ENCODE peak calls at places on chromosomes 13 and 19, in four cellular contexts. One of them, this sample, is unnamed.

GRCh38 chr13:25806304-25806974 is 245.4 kb downstream of the SHISA2 start:
- DNase-seq in K562: no peak
- DNase-seq in HEK293T: no peak
- DNase-seq in HepG2: no peak
- DNase-seq in this sample: no peak

GRCh38 chr19:19513671-19514070 is 1.7 kb downstream of the TSSK6 start:
- DNase-seq in K562: no peak
- DNase-seq in HEK293T: no peak
- DNase-seq in HepG2: no peak
- DNase-seq in this sample: no peak

GRCh38 chr19:18711893-18712292 is 28.4 kb downstream of the CRTC1 start:
- DNase-seq in K562: no peak
- DNase-seq in HEK293T: no peak
- DNase-seq in HepG2: no peak
- DNase-seq in this sample: no peak

GRCh38 chr13:23469901-23470525 is 36.5 kb upstream of the SACS start:
- DNase-seq in K562: no peak
- DNase-seq in HEK293T: no peak
- DNase-seq in HepG2: no peak
- DNase-seq in this sample: no peak

GRCh38 chr19:35023428-35023827 is 6.8 kb upstream of the SCN1B start:
- DNase-seq in K562: no peak
- DNase-seq in HEK293T: no peak
- DNase-seq in HepG2: no peak
- DNase-seq in this sample: no peak

GRCh38 chr13:101757446-101758039 is 305.1 kb downstream of the ITGBL1 start:
- DNase-seq in K562: no peak
- DNase-seq in HEK293T: peak
- DNase-seq in HepG2: no peak
- DNase-seq in this sample: no peak

GRCh38 chr13:20851844-20852402 is 50.6 kb downstream of the XPO4 start:
- DNase-seq in K562: no peak
- DNase-seq in HEK293T: no peak
- DNase-seq in HepG2: no peak
- DNase-seq in this sample: no peak

GRCh38 chr19:2547721-2548120 is 71.8 kb downstream of the GADD45B start:
- DNase-seq in K562: no peak
- DNase-seq in HEK293T: no peak
- DNase-seq in HepG2: no peak
- DNase-seq in this sample: no peak

GRCh38 chr13:93673885-93674284 is 447.3 kb downstream of the GPC6 start:
- DNase-seq in K562: no peak
- DNase-seq in HEK293T: no peak
- DNase-seq in HepG2: no peak
- DNase-seq in this sample: no peak

GRCh38 chr19:2561895-2562294 is 86.0 kb downstream of the GADD45B start:
- DNase-seq in K562: no peak
- DNase-seq in HEK293T: no peak
- DNase-seq in HepG2: no peak
- DNase-seq in this sample: no peak

GRCh38 chr19:17076539-17076919 is 952 bp downstream of the MYO9B start:
- DNase-seq in K562: peak
- DNase-seq in HEK293T: no peak
- DNase-seq in HepG2: no peak
- DNase-seq in this sample: no peak

GRCh38 chr19:16594681-16595091 is 22.5 kb upstream of the SLC35E1 start:
- DNase-seq in K562: no peak
- DNase-seq in HEK293T: no peak
- DNase-seq in HepG2: no peak
- DNase-seq in this sample: no peak

GRCh38 chr19:28980236-28980868 is 232.6 kb downstream of the UQCRFS1 start:
- DNase-seq in K562: no peak
- DNase-seq in HEK293T: no peak
- DNase-seq in HepG2: no peak
- DNase-seq in this sample: peak
- TF ChIP-seq ELF4 in K562: no peak
- TF ChIP-seq ELF4 in HEK293T: no peak
- TF ChIP-seq ELF4 in HepG2: no peak
- TF ChIP-seq ELF4 in this sample: no peak

GRCh38 chr19:7069904-7070226 is 362 bp downstream of the ZNF557 start:
- DNase-seq in K562: no peak
- DNase-seq in HEK293T: no peak
- DNase-seq in HepG2: no peak
- DNase-seq in this sample: no peak
- TF ChIP-seq ELF4 in K562: no peak
- TF ChIP-seq ELF4 in HEK293T: no peak
- TF ChIP-seq ELF4 in HepG2: no peak
- TF ChIP-seq ELF4 in this sample: no peak

DNA sequence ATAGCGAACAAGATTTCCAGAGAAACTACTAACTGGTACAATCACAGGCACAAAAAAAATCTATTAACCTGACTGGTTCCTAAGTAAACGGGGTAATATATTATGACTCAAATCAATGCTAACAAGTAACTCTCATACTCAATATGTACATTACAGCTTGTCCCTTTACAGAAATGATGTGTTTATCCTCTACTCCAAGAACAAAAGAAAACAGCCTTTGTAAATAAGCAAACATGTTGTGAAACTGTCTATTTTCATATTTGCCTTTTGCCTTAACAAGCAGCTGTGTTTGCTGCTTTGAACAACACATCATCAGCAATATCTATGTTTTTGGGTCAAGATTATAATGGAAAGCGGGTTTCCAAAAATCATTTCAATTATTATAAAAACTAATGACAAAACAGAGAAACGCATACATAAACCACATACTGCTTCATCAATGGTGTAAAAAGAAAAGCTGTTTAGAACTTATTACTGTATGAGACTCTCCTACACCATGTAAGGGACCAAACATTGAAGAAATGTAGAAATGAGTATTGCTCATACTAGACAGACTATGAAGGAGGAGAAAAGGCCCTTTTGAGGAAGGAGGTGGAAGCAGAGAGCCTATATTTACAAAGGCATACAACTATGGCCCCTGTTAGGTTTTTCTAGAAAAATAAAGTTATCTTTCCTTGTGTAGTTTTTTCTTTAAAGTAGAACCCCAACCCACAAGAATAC is 14.8 kb downstream of the TBC1D4 start:
- DNase-seq in K562: no peak
- DNase-seq in HEK293T: no peak
- DNase-seq in HepG2: peak
- DNase-seq in this sample: no peak
- TF ChIP-seq ELF4 in K562: no peak
- TF ChIP-seq ELF4 in HEK293T: no peak
- TF ChIP-seq ELF4 in HepG2: no peak
- TF ChIP-seq ELF4 in this sample: no peak

DNA sequence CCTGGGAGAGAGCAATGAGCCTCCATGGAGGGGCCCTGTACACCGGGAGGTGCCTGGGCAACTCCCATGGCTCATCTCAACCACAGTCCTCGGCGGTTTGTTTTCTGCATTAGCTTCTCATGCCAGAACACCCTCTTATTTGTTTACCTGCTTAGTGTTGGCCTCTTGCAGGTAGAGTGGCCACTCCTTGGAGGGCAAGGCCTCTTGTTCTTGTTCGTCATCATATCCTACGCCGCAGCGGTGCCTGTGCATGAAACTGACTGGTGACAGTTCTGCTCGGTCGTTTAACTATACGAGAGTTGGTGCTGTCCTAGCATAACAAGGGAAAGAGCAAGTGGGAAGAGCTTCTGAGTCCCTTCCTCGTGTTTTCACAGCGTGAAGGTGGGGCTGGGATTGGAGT is 40.5 kb upstream of the RNF113B start:
- DNase-seq in K562: no peak
- DNase-seq in HEK293T: no peak
- DNase-seq in HepG2: no peak
- DNase-seq in this sample: no peak
- TF ChIP-seq ELF4 in K562: no peak
- TF ChIP-seq ELF4 in HEK293T: no peak
- TF ChIP-seq ELF4 in HepG2: no peak
- TF ChIP-seq ELF4 in this sample: no peak